ENCODE peak calls at places on chromosomes 7 and 10, in six cellular contexts. One of them, this sample, is unnamed.

GRCh38 chr10:125606406-125606805 is 76.6 kb downstream of the TEX36 start:
- DNase-seq in endothelial cell of umbilical vein: peak
- DNase-seq in K562: no peak
- DNase-seq in SK-N-SH: peak
- DNase-seq in HepG2: no peak
- DNase-seq in GM12878: no peak
- DNase-seq in this sample: no peak

GRCh38 chr7:81645435-81645834 is 124.4 kb downstream of the HGF start:
- DNase-seq in endothelial cell of umbilical vein: no peak
- DNase-seq in K562: no peak
- DNase-seq in SK-N-SH: no peak
- DNase-seq in HepG2: no peak
- DNase-seq in GM12878: no peak
- DNase-seq in this sample: no peak

GRCh38 chr10:32317795-32318194 is 29.2 kb downstream of the EPC1 start:
- DNase-seq in endothelial cell of umbilical vein: peak
- DNase-seq in K562: no peak
- DNase-seq in SK-N-SH: no peak
- DNase-seq in HepG2: no peak
- DNase-seq in GM12878: peak
- DNase-seq in this sample: no peak

GRCh38 chr7:20507157-20507556 is 108.3 kb upstream of the ABCB5 start:
- DNase-seq in endothelial cell of umbilical vein: peak
- DNase-seq in K562: no peak
- DNase-seq in SK-N-SH: no peak
- DNase-seq in HepG2: no peak
- DNase-seq in GM12878: no peak
- DNase-seq in this sample: no peak

GRCh38 chr10:48606530-48607355 is 1.9 kb upstream of the ARHGAP22 start:
- DNase-seq in endothelial cell of umbilical vein: peak
- DNase-seq in K562: no peak
- DNase-seq in SK-N-SH: no peak
- DNase-seq in HepG2: no peak
- DNase-seq in GM12878: no peak
- DNase-seq in this sample: no peak

GRCh38 chr7:41900532-41900931 is 197.6 kb upstream of the INHBA start:
- DNase-seq in endothelial cell of umbilical vein: no peak
- DNase-seq in K562: no peak
- DNase-seq in SK-N-SH: no peak
- DNase-seq in HepG2: no peak
- DNase-seq in GM12878: no peak
- DNase-seq in this sample: no peak

GRCh38 chr7:151133266-151133985 is 34.1 kb downstream of the GBX1 start:
- DNase-seq in endothelial cell of umbilical vein: no peak
- DNase-seq in K562: no peak
- DNase-seq in SK-N-SH: no peak
- DNase-seq in HepG2: no peak
- DNase-seq in GM12878: no peak
- DNase-seq in this sample: no peak

GRCh38 chr7:104982773-104983619 is 31.0 kb upstream of the KMT2E start:
- DNase-seq in endothelial cell of umbilical vein: no peak
- DNase-seq in K562: no peak
- DNase-seq in SK-N-SH: no peak
- DNase-seq in HepG2: no peak
- DNase-seq in GM12878: no peak
- DNase-seq in this sample: no peak

GRCh38 chr10:116521424-116522305 is 24.1 kb upstream of the PNLIP start:
- DNase-seq in endothelial cell of umbilical vein: peak
- DNase-seq in K562: peak
- DNase-seq in SK-N-SH: peak
- DNase-seq in HepG2: peak
- DNase-seq in GM12878: no peak
- DNase-seq in this sample: peak

GRCh38 chr10:14698487-14699170 is 76.1 kb downstream of the FAM107B start:
- DNase-seq in endothelial cell of umbilical vein: no peak
- DNase-seq in K562: no peak
- DNase-seq in SK-N-SH: no peak
- DNase-seq in HepG2: no peak
- DNase-seq in GM12878: no peak
- DNase-seq in this sample: no peak

GRCh38 chr7:4244041-4244440 is 438.1 kb upstream of the FOXK1 start:
- DNase-seq in endothelial cell of umbilical vein: no peak
- DNase-seq in K562: no peak
- DNase-seq in SK-N-SH: no peak
- DNase-seq in HepG2: no peak
- DNase-seq in GM12878: no peak
- DNase-seq in this sample: no peak

GRCh38 chr7:112533591-112533990 is 52.8 kb downstream of the LSMEM1 start:
- DNase-seq in endothelial cell of umbilical vein: no peak
- DNase-seq in K562: no peak
- DNase-seq in SK-N-SH: no peak
- DNase-seq in HepG2: no peak
- DNase-seq in GM12878: no peak
- DNase-seq in this sample: no peak

GRCh38 chr10:132698211-132698751 is 87.7 kb downstream of the NKX6-2 start:
- DNase-seq in endothelial cell of umbilical vein: no peak
- DNase-seq in K562: no peak
- DNase-seq in SK-N-SH: no peak
- DNase-seq in HepG2: no peak
- DNase-seq in GM12878: no peak
- DNase-seq in this sample: no peak

GRCh38 chr7:111159426-111159825 is 68.5 kb downstream of the LRRN3 start:
- DNase-seq in endothelial cell of umbilical vein: no peak
- DNase-seq in K562: no peak
- DNase-seq in SK-N-SH: no peak
- DNase-seq in HepG2: no peak
- DNase-seq in GM12878: no peak
- DNase-seq in this sample: no peak

GRCh38 chr7:105125745-105126144 is 111.7 kb downstream of the KMT2E start:
- DNase-seq in endothelial cell of umbilical vein: no peak
- DNase-seq in K562: no peak
- DNase-seq in SK-N-SH: no peak
- DNase-seq in HepG2: no peak
- DNase-seq in GM12878: no peak
- DNase-seq in this sample: no peak

DNA sequence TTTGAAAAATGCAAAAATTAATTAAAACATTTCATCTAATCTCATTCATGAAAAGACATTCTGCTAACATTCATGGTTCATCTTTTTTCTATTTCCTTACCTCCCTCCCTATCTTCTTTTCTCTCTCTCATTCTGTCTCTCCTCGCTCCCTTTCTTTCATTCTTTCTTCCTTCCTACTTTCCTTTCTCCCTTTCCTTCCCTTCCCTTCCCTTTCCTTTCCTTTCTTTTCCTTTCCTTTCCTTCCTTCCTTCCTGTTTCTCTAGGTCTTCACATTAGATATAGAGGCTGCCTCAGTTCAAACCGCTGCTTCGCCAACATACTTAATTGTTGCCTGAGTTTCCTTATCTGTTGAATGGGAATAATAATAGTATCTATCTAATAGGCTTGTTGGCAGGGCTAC is 21.9 kb downstream of the SFRP4 start:
- DNase-seq in endothelial cell of umbilical vein: no peak
- DNase-seq in K562: no peak
- DNase-seq in SK-N-SH: no peak
- DNase-seq in HepG2: no peak
- DNase-seq in GM12878: no peak
- DNase-seq in this sample: no peak
- H2AFZ ChIP-seq in endothelial cell of umbilical vein: no peak
- H2AFZ ChIP-seq in K562: no peak
- H2AFZ ChIP-seq in SK-N-SH: no peak
- H2AFZ ChIP-seq in HepG2: no peak
- H2AFZ ChIP-seq in GM12878: no peak
- H2AFZ ChIP-seq in this sample: no peak

DNA sequence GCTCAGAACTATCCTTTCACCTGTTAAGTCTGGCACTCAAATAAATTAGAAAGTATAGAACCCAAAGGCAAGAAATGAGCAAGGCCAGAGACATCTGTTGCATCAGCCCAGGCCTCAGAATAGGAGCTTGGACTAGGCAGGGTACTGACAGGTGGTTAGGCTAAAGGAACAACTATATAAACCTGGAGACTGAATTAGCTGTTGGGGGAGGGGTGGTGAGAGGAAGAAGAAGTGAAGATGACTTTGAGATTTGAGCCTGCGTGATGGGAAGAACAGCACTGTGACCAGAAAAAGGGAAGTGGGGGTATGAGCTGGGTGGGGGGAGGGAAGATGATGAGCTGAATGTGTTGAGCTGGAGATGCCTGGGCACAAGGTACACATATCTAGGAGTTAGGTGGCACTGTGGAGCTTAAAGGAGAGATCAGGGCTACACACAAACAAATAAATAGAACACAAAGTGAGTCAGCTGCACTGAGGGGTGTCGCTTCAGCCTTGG is 244.7 kb downstream of the PTEN start:
- DNase-seq in endothelial cell of umbilical vein: no peak
- DNase-seq in K562: no peak
- DNase-seq in SK-N-SH: no peak
- DNase-seq in HepG2: no peak
- DNase-seq in GM12878: peak
- DNase-seq in this sample: peak
- TF ChIP-seq MAX in endothelial cell of umbilical vein: no peak
- TF ChIP-seq MAX in K562: no peak
- TF ChIP-seq MAX in SK-N-SH: no peak
- TF ChIP-seq MAX in HepG2: no peak
- TF ChIP-seq MAX in GM12878: no peak
- TF ChIP-seq MAX in this sample: no peak

DNA sequence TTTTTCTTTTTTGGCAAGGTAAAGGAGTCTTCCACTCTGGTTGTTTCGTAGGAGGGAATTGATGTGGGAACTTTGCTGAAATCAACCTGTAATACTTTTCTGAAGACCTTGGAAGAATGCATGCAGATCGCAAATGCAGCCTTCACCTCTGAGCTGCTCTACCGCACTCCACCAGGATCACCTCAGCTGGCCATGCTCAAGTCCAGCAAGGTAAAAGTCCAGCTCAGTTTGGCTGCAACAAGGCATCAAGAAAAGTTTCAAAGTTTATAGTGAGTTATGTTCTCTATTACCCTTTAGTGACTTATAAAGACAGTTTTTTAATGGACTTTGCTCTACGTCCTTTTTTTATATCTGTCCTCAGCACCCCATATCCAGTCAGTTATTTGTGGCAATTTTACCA is 21.0 kb downstream of the PLEKHA8 start:
- DNase-seq in endothelial cell of umbilical vein: no peak
- DNase-seq in K562: no peak
- DNase-seq in SK-N-SH: no peak
- DNase-seq in HepG2: no peak
- DNase-seq in GM12878: no peak
- DNase-seq in this sample: no peak
- H2AFZ ChIP-seq in endothelial cell of umbilical vein: no peak
- H2AFZ ChIP-seq in K562: no peak
- H2AFZ ChIP-seq in SK-N-SH: no peak
- H2AFZ ChIP-seq in HepG2: no peak
- H2AFZ ChIP-seq in GM12878: no peak
- H2AFZ ChIP-seq in this sample: no peak

DNA sequence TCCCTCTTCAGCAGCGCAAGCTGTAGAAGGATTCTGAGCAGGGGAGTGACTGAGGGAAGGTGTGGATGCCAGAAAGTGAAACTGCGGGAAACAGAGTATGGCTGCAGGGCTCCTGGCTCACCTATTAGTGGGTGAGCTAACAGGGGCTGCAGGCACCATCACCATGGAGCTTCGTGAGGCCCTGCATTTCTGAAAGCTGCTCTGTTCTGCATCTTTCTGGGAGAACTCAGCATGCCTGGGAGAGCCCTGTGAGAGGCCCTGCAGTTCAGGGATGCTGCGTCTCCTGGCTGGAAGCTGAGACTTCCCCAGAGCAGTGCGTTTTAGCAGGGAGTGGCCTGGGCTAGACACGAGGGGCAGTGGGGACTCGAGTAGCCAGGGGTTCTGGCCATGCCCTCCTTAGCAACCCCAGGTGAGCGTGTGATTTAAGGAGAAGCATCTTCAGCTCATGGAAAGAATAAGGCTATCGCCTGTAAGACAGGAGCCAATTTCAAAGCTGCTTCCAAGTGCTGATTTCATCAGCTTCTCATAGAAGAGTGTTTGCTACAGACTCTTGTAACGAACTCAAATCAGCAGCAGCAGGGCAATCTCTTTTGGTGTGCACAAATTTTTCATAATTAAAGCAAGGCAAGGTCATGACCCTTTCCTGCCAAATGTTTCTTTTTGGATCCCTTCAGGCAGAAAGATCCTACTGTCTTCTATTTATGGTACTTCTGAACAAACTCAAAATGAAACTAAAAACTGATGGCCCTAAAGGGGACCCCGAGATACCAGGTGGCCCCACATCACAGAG is 293.6 kb upstream of the ZNF32 start:
- DNase-seq in endothelial cell of umbilical vein: no peak
- DNase-seq in K562: no peak
- DNase-seq in SK-N-SH: peak
- DNase-seq in HepG2: no peak
- DNase-seq in GM12878: no peak
- DNase-seq in this sample: no peak
- TF ChIP-seq MAX in endothelial cell of umbilical vein: no peak
- TF ChIP-seq MAX in K562: no peak
- TF ChIP-seq MAX in SK-N-SH: no peak
- TF ChIP-seq MAX in HepG2: no peak
- TF ChIP-seq MAX in GM12878: no peak
- TF ChIP-seq MAX in this sample: no peak

DNA sequence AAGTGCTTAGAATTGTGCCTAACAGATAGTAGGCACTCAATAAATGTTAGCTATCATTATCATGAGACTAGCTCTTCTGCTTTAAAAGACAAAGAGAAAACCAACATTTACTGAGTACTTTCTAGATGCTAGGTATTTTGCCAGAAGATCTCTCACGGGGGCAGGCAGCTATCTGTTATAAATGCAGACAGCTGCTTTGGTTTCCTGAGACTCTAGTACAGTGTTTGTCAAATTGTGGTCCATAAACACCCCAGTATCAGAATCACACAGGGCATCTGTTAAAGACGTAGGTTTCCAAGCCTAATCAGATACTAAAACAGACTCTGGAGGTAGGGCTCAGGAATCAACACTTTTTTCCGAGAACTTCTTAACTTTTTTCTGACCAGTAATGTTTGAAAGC is 13.9 kb downstream of the FAM133B start:
- DNase-seq in endothelial cell of umbilical vein: no peak
- DNase-seq in K562: no peak
- DNase-seq in SK-N-SH: no peak
- DNase-seq in HepG2: no peak
- DNase-seq in GM12878: no peak
- DNase-seq in this sample: no peak
- H2AFZ ChIP-seq in endothelial cell of umbilical vein: no peak
- H2AFZ ChIP-seq in K562: no peak
- H2AFZ ChIP-seq in SK-N-SH: no peak
- H2AFZ ChIP-seq in HepG2: no peak
- H2AFZ ChIP-seq in GM12878: no peak
- H2AFZ ChIP-seq in this sample: no peak

GRCh38 chr7:147081117-147081516 is 964.5 kb downstream of the CNTNAP2 start:
- DNase-seq in endothelial cell of umbilical vein: no peak
- DNase-seq in K562: no peak
- DNase-seq in SK-N-SH: no peak
- DNase-seq in HepG2: no peak
- DNase-seq in GM12878: no peak
- DNase-seq in this sample: no peak
- TF ChIP-seq MAX in endothelial cell of umbilical vein: no peak
- TF ChIP-seq MAX in K562: no peak
- TF ChIP-seq MAX in SK-N-SH: no peak
- TF ChIP-seq MAX in HepG2: no peak
- TF ChIP-seq MAX in GM12878: no peak
- TF ChIP-seq MAX in this sample: no peak